ENCODE peak calls at places on chromosomes 1 and 21, in ten cellular contexts. O, P, H, I, S, J, K, C, G and F are unnamed samples.
A peak's percentile ranks its signal among the peaks of the same experiment; 100 is the strongest.

GRCh38 chr1:46506470-46507219 is 17.0 kb downstream of the DMBX1 start:
- DNase-seq in O (no peak), P (no peak), H (no peak), I (no peak), S (no peak), J (no peak), K (no peak), C (no peak), G (no peak), F (no peak)

GRCh38 chr1:232011961-232012360 is 385.4 kb downstream of the DISC1 start:
- DNase-seq in O (no peak), P (no peak), H (peak; percentile 24), I (no peak), S (no peak), J (peak; percentile 80), K (no peak), C (no peak), G (no peak), F (no peak)

GRCh38 chr1:53625766-53626520 is 113.0 kb downstream of the GLIS1 start:
- DNase-seq in O (no peak), P (no peak), H (no peak), I (no peak), S (no peak), J (peak; percentile 13), K (no peak), C (no peak), G (no peak), F (no peak)

GRCh38 chr1:155379180-155379876 is 58.6 kb downstream of the RUSC1 start:
- DNase-seq in O (no peak), P (no peak), H (peak; percentile 86), I (no peak), S (no peak), J (peak; percentile 74), K (peak; percentile 10), C (no peak), G (peak; percentile 37), F (no peak)

GRCh38 chr1:47872871-47873270 is 124.3 kb downstream of the TRABD2B start:
- DNase-seq in O (no peak), P (no peak), H (no peak), I (no peak), S (no peak), J (no peak), K (no peak), C (no peak), G (no peak), F (no peak)

GRCh38 chr1:207316141-207316540 is 5.3 kb upstream of the CD55 start:
- DNase-seq in O (peak; percentile 83), P (no peak), H (no peak), I (no peak), S (no peak), J (no peak), K (no peak), C (no peak), G (no peak), F (no peak)

GRCh38 chr1:41481109-41481775 is 3.2 kb downstream of the EDN2 start:
- DNase-seq in O (no peak), P (no peak), H (no peak), I (no peak), S (no peak), J (no peak), K (no peak), C (no peak), G (no peak), F (no peak)

GRCh38 chr21:34970126-34970525 is 79.0 kb downstream of the RUNX1 start:
- DNase-seq in O (no peak), P (no peak), H (no peak), I (no peak), S (no peak), J (no peak), K (no peak), C (no peak), G (no peak), F (no peak)

GRCh38 chr1:229258031-229258850 is 12.7 kb upstream of the RAB4A start:
- DNase-seq in O (peak; percentile 50), P (no peak), H (peak; percentile 79), I (no peak), S (peak; percentile 32), J (peak; percentile 72), K (peak; percentile 69), C (peak; percentile 68), G (peak; percentile 66), F (peak; percentile 58)

GRCh38 chr21:42413093-42413492 is 9.4 kb downstream of the UBASH3A start:
- DNase-seq in O (no peak), P (no peak), H (no peak), I (no peak), S (no peak), J (no peak), K (no peak), C (no peak), G (no peak), F (no peak)

GRCh38 chr21:42413500-42413899 is 9.8 kb downstream of the UBASH3A start:
- DNase-seq in O (no peak), P (no peak), H (no peak), I (no peak), S (no peak), J (no peak), K (no peak), C (no peak), G (no peak), F (no peak)

GRCh38 chr21:42414066-42414465 is 10.4 kb downstream of the UBASH3A start:
- DNase-seq in O (no peak), P (no peak), H (no peak), I (no peak), S (no peak), J (no peak), K (no peak), C (no peak), G (no peak), F (no peak)

GRCh38 chr21:42414553-42414927 is 10.8 kb downstream of the UBASH3A start:
- DNase-seq in O (no peak), P (no peak), H (no peak), I (no peak), S (no peak), J (no peak), K (no peak), C (no peak), G (no peak), F (no peak)

GRCh38 chr21:42414928-42415769 is 11.4 kb downstream of the UBASH3A start:
- DNase-seq in O (no peak), P (no peak), H (peak; percentile 3), I (no peak), S (peak; percentile 27), J (peak; percentile 78), K (no peak), C (no peak), G (no peak), F (peak; percentile 90)
- TF ChIP-seq CTCF in O (no peak), P (no peak), H (no peak), I (no peak), S (no peak), J (no peak), K (no peak), C (no peak), G (no peak), F (no peak)

GRCh38 chr1:200112308-200112707 is 84.8 kb downstream of the NR5A2 start:
- DNase-seq in O (no peak), P (no peak), H (no peak), I (no peak), S (no peak), J (no peak), K (no peak), C (no peak), G (no peak), F (no peak)

GRCh38 chr1:200107004-200107470 is 79.5 kb downstream of the NR5A2 start:
- DNase-seq in O (no peak), P (no peak), H (peak; percentile 23), I (no peak), S (no peak), J (no peak), K (no peak), C (no peak), G (no peak), F (no peak)

GRCh38 chr1:200103961-200104583 is 76.6 kb downstream of the NR5A2 start:
- DNase-seq in O (no peak), P (no peak), H (no peak), I (no peak), S (no peak), J (no peak), K (no peak), C (no peak), G (no peak), F (no peak)

GRCh38 chr1:200108659-200109058 is 81.1 kb downstream of the NR5A2 start:
- DNase-seq in O (no peak), P (no peak), H (no peak), I (no peak), S (no peak), J (no peak), K (no peak), C (no peak), G (no peak), F (no peak)
- TF ChIP-seq CTCF in O (no peak), P (no peak), H (no peak), I (no peak), S (no peak), J (no peak), K (no peak), C (no peak), G (no peak), F (no peak)

GRCh38 chr1:187999973-188000372 is 1171.2 kb downstream of the PLA2G4A start:
- DNase-seq in O (no peak), P (no peak), H (peak; percentile 16), I (no peak), S (no peak), J (peak; percentile 17), K (no peak), C (no peak), G (no peak), F (no peak)
- TF ChIP-seq CTCF in O (no peak), P (no peak), H (no peak), I (no peak), S (no peak), J (peak; percentile 32), K (peak; percentile 41), C (no peak), G (no peak), F (no peak)

DNA sequence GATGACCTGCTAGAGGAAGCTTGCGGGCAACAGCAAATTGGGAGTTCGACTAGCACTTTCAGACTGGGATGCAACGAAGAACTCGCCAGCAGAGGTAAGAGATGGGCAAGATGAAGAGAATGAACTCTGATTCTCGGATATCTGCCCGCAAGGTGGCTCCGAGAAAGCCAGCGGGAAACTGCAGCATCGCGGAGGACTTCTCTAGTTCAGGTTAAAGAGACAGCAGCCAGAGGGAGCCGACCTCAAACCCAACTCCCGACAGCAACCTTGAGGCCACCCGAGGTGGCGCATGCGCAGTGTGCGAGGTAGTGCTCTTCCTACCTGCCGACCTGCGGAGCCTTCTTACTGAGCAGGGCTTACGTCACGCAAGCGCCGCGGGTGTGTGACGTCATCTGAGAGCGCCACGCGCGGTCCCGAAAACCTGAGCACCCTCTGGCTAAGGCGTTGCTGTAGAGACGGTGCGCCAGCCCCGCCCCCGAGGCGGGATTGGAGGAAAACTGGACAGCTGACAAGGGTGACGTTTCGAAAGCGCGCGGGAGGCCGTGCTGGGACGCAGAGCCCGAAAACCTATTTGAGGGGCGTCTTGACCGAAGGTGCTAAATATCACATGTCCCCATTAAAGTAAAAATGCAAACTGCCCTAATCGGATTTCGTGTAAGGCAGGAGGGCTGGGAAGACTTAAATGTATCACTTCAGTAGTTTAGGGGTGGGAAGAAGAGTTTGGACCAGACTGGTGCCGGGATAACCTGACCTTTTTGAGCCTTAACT is 110.5 kb upstream of the SLC25A33 start:
- DNase-seq in O (peak; percentile 98), P (peak; percentile 99), H (peak; percentile 99), I (peak; percentile 99), S (peak; percentile 98), J (peak; percentile 99), K (peak; percentile 96), C (peak; percentile 99), G (peak; percentile 100), F (peak; percentile 96)
- TF ChIP-seq CTCF in O (no peak), P (no peak), H (no peak), I (no peak), S (no peak), J (peak; percentile 7), K (peak; percentile 19), C (no peak), G (peak; percentile 9), F (no peak)